ENCODE peak calls at places on chromosomes 2 and 18, in nine cellular contexts. T is GM10248, W is progenitor cell of endocrine pancreas, J is fibroblast of mammary gland, D is AG10803, K is WTC11, Q is GM13976, V is mesothelial cell of epicardium, Z is AG09309. F is an unnamed sample.

GRCh38 chr2:159738509-159739390 is 26.4 kb downstream of the MARCHF7 start:
- DNase-seq in T (no peak), W (no peak), J (peak), D (no peak), K (no peak), Q (no peak), V (no peak), Z (no peak), F (no peak)

GRCh38 chr2:136247204-136247990 is 129.4 kb upstream of the CXCR4 start:
- DNase-seq in T (no peak), W (no peak), J (peak), D (no peak), K (no peak), Q (no peak), V (no peak), Z (no peak), F (peak)

GRCh38 chr2:176234216-176234615 is 35.0 kb upstream of the MTX2 start:
- DNase-seq in T (no peak), W (no peak), J (no peak), D (no peak), K (no peak), Q (no peak), V (no peak), Z (no peak), F (no peak)

GRCh38 chr2:47167149-47167548 is 12.0 kb upstream of the STPG4 start:
- DNase-seq in T (no peak), W (no peak), J (no peak), D (no peak), K (no peak), Q (no peak), V (no peak), Z (no peak), F (no peak)

GRCh38 chr2:223760838-223761502 is 76.4 kb downstream of the AP1S3 start:
- DNase-seq in T (peak), W (no peak), J (peak), D (peak), K (peak), Q (no peak), V (no peak), Z (peak), F (peak)

GRCh38 chr2:45739796-45740485 is 88.5 kb downstream of the PRKCE start:
- DNase-seq in T (no peak), W (no peak), J (peak), D (no peak), K (no peak), Q (no peak), V (no peak), Z (no peak), F (no peak)

GRCh38 chr18:64713284-64713683 is 564.4 kb upstream of the LINC00305 start:
- DNase-seq in T (no peak), W (no peak), J (no peak), D (no peak), K (no peak), Q (no peak), V (no peak), Z (no peak), F (no peak)

GRCh38 chr2:224401641-224402342 is at the start of gene FAM124B:
- DNase-seq in T (no peak), W (no peak), J (peak), D (peak), K (no peak), Q (no peak), V (no peak), Z (no peak), F (peak)

GRCh38 chr2:237509151-237509550 is 22.1 kb downstream of the MLPH start:
- DNase-seq in T (no peak), W (no peak), J (no peak), D (no peak), K (no peak), Q (no peak), V (no peak), Z (no peak), F (no peak)

GRCh38 chr2:38215511-38215910 is 139.6 kb upstream of the CYP1B1 start:
- DNase-seq in T (no peak), W (no peak), J (no peak), D (no peak), K (no peak), Q (no peak), V (no peak), Z (no peak), F (no peak)

GRCh38 chr2:135582383-135582782 is 51.1 kb downstream of the R3HDM1 start:
- DNase-seq in T (no peak), W (no peak), J (no peak), D (no peak), K (no peak), Q (no peak), V (no peak), Z (no peak), F (no peak)

GRCh38 chr2:226631187-226631586 is 168.4 kb downstream of the IRS1 start:
- DNase-seq in T (no peak), W (no peak), J (no peak), D (no peak), K (no peak), Q (no peak), V (no peak), Z (no peak), F (no peak)

GRCh38 chr2:58107803-58108710 is 61.5 kb downstream of the VRK2 start:
- DNase-seq in T (no peak), W (no peak), J (peak), D (peak), K (no peak), Q (no peak), V (no peak), Z (peak), F (peak)

GRCh38 chr2:75186829-75187228 is 12.5 kb downstream of the TACR1 start:
- DNase-seq in T (no peak), W (no peak), J (peak), D (no peak), K (no peak), Q (no peak), V (no peak), Z (no peak), F (no peak)

GRCh38 chr2:14535156-14535555 is 97.4 kb upstream of the LRATD1 start:
- DNase-seq in T (no peak), W (no peak), J (no peak), D (no peak), K (no peak), Q (no peak), V (peak), Z (no peak), F (no peak)

GRCh38 chr2:106205488-106205887 is 11.4 kb upstream of the UXS1 start:
- DNase-seq in T (no peak), W (no peak), J (no peak), D (no peak), K (no peak), Q (no peak), V (no peak), Z (no peak), F (no peak)

GRCh38 chr18:79400091-79400590 is 4.4 kb downstream of the NFATC1 start:
- DNase-seq in T (peak), W (no peak), J (no peak), D (peak), K (peak), Q (peak), V (no peak), Z (no peak), F (no peak)

GRCh38 chr2:159984034-159984433 is 78.4 kb downstream of the PLA2R1 start:
- DNase-seq in T (no peak), W (no peak), J (no peak), D (no peak), K (no peak), Q (no peak), V (no peak), Z (no peak), F (no peak)

GRCh38 chr2:200761168-200761715 is 50.5 kb upstream of the BZW1 start:
- DNase-seq in T (no peak), W (no peak), J (peak), D (peak), K (no peak), Q (no peak), V (no peak), Z (no peak), F (no peak)

GRCh38 chr18:54769526-54770464 is 58.5 kb upstream of the RAB27B start:
- DNase-seq in T (no peak), W (no peak), J (no peak), D (no peak), K (no peak), Q (no peak), V (no peak), Z (no peak), F (peak)

GRCh38 chr2:159735648-159736047 is 23.3 kb downstream of the MARCHF7 start:
- DNase-seq in T (no peak), W (no peak), J (no peak), D (no peak), K (no peak), Q (no peak), V (no peak), Z (no peak), F (no peak)

GRCh38 chr18:78659748-78660147 is 319.9 kb upstream of the SALL3 start:
- DNase-seq in T (no peak), W (peak), J (no peak), D (no peak), K (peak), Q (no peak), V (no peak), Z (no peak), F (no peak)

GRCh38 chr2:160109939-160110673 is 47.7 kb upstream of the PLA2R1 start:
- DNase-seq in T (peak), W (peak), J (peak), D (peak), K (peak), Q (peak), V (peak), Z (peak), F (peak)

GRCh38 chr18:961644-962355 is 57.1 kb downstream of the ADCYAP1 start:
- DNase-seq in T (peak), W (no peak), J (peak), D (peak), K (peak), Q (peak), V (peak), Z (peak), F (peak)

GRCh38 chr2:239440511-239440959 is 39.7 kb upstream of the HDAC4 start:
- DNase-seq in T (no peak), W (no peak), J (no peak), D (no peak), K (peak), Q (no peak), V (no peak), Z (no peak), F (no peak)

GRCh38 chr18:39772155-39772919 is 2182.7 kb upstream of the PIK3C3 start:
- DNase-seq in T (no peak), W (no peak), J (peak), D (no peak), K (no peak), Q (no peak), V (no peak), Z (no peak), F (peak)

GRCh38 chr2:1366546-1367134 is 46.6 kb upstream of the TPO start:
- DNase-seq in T (no peak), W (no peak), J (no peak), D (no peak), K (no peak), Q (no peak), V (no peak), Z (no peak), F (no peak)

GRCh38 chr2:186780701-186781316 is 68.2 kb downstream of the ZSWIM2 start:
- DNase-seq in T (no peak), W (no peak), J (peak), D (peak), K (peak), Q (peak), V (no peak), Z (no peak), F (peak)

GRCh38 chr2:54059504-54059903 is 55.9 kb upstream of the ACYP2 start:
- DNase-seq in T (no peak), W (no peak), J (peak), D (no peak), K (no peak), Q (no peak), V (no peak), Z (no peak), F (no peak)

GRCh38 chr2:221572821-221573429 is 821 bp upstream of the EPHA4 start:
- DNase-seq in T (peak), W (no peak), J (peak), D (peak), K (no peak), Q (peak), V (no peak), Z (no peak), F (peak)

GRCh38 chr2:43518182-43518581 is 77.7 kb downstream of the THADA start:
- DNase-seq in T (no peak), W (no peak), J (no peak), D (peak), K (no peak), Q (no peak), V (no peak), Z (no peak), F (no peak)

GRCh38 chr2:15538792-15539191 is 22.3 kb downstream of the NBAS start:
- DNase-seq in T (no peak), W (no peak), J (no peak), D (no peak), K (no peak), Q (no peak), V (no peak), Z (no peak), F (no peak)

GRCh38 chr2:234158189-234158588 is 107.7 kb downstream of the SPP2 start:
- DNase-seq in T (no peak), W (no peak), J (no peak), D (no peak), K (no peak), Q (no peak), V (no peak), Z (no peak), F (no peak)

GRCh38 chr2:45649855-45650806 is 1.3 kb upstream of the PRKCE start:
- DNase-seq in T (peak), W (peak), J (peak), D (peak), K (peak), Q (peak), V (peak), Z (no peak), F (peak)

GRCh38 chr2:28318462-28319117 is 74.1 kb upstream of the FOSL2 start:
- DNase-seq in T (no peak), W (no peak), J (no peak), D (no peak), K (no peak), Q (no peak), V (no peak), Z (no peak), F (no peak)

GRCh38 chr2:214107731-214108130 is 303.1 kb upstream of the VWC2L start:
- DNase-seq in T (no peak), W (no peak), J (no peak), D (no peak), K (no peak), Q (no peak), V (no peak), Z (no peak), F (no peak)

GRCh38 chr2:26273501-26273900 is 28.8 kb downstream of the HADHB start:
- DNase-seq in T (no peak), W (no peak), J (peak), D (peak), K (no peak), Q (no peak), V (no peak), Z (no peak), F (no peak)

GRCh38 chr2:113282747-113283533 is 4.2 kb upstream of the PAX8 start:
- DNase-seq in T (no peak), W (no peak), J (no peak), D (peak), K (peak), Q (no peak), V (no peak), Z (no peak), F (no peak)
- TF ChIP-seq CTCF in T (no peak), W (peak), J (no peak), D (peak), K (no peak), Q (no peak), V (no peak), Z (peak), F (peak)

DNA sequence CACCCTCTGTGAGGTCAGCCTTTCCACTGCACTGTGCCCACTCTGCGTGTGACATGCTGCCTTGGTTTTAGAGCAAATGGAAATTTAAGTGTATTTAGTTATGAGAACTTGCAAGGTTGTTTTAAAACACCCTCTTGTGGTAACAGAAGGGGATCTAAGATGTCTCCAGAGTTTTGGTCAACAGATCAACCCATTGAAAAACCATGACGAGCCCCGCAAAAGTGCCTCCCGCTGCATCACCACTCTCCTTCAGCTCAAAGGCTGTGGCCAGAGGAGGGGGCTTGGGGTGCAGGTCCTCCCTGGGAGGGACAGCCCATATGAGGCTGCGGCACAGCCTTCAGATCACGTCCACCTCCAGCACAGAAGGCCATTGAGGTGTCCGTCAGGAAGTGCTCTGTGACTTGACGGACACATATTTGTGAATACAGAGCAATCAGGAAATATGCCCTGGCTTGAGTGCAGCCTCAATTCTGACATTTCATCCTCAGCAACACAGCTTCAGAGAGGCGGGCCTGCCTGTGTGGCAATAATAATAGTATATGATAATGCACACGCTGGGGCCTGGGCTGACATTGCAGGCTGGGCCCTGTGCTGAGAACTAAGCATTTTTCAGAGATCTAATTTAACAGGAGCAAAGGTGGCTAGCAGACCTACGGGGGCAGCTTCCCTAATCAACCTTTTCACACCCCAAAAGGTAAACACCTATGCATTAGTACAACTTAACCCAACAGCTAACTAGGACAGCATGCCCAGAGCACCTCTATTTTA is 213.9 kb downstream of the ANAPC1 start:
- DNase-seq in T (no peak), W (no peak), J (peak), D (no peak), K (no peak), Q (no peak), V (no peak), Z (no peak), F (no peak)
- TF ChIP-seq CTCF in T (no peak), W (no peak), J (peak), D (no peak), K (no peak), Q (no peak), V (no peak), Z (no peak), F (peak)

DNA sequence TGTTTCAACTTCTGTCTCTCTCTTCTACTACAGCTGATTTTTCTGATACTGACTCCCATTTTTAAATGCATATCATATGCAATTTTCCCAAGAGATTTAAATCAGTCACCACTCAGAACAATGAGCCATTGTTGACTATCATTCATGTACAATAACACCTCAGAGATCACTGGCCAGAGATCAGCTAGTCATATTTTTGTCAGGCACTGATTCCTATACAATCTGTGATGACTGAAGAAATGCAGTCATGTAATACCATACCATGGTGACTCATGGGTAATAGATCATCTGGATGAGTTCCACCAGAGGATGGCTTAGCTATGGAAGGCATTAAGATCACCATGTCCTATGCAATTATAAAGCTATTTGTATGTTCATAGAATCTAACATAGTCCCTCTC is 285.7 kb upstream of the DCC start:
- DNase-seq in T (no peak), W (no peak), J (no peak), D (no peak), K (no peak), Q (no peak), V (no peak), Z (no peak), F (no peak)
- TF ChIP-seq CTCF in T (no peak), W (no peak), J (no peak), D (no peak), K (no peak), Q (no peak), V (no peak), Z (no peak), F (no peak)

DNA sequence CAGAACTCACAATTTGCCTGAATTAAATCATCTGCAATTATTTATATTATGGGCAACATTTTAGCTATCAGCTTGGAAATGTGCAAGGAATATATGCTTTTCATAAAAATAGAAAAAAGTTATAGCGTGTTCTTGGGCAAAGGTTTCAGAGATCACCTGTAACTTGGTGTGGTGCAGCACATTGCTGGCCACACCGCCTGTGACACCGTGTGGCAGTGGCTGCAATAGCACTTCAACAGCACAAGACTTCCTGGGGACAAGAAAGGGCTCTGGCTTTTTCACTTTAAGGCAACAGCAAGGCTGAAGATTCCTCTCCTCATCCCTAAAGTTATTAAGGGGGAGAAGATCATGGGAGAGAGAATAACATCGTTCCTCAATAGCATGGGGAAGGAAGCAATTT is 14.8 kb upstream of the SERPINB3 start:
- DNase-seq in T (peak), W (no peak), J (peak), D (no peak), K (peak), Q (no peak), V (no peak), Z (no peak), F (no peak)
- TF ChIP-seq CTCF in T (peak), W (peak), J (peak), D (peak), K (peak), Q (peak), V (no peak), Z (peak), F (peak)

F was measured in brain microvascular endothelial cell.